ENCODE peak calls at places on chromosomes 16 and 17, in eight cellular contexts. K is GM12878, Y is HCT116, V is suprapubic skin, J is stomach, Z is transverse colon, Q is SK-N-SH, B is Panc1. F is an unnamed sample.
A peak's percentile ranks its signal among the peaks of the same experiment; 100 is the strongest.

GRCh38 chr17:59572301-59572924 is 7.0 kb downstream of the DHX40 start:
- DNase-seq in V (no peak), Q (no peak), Z (no peak), Y (no peak), K (no peak), J (no peak), B (no peak), F (no peak)

GRCh38 chr17:29084476-29085148 is 41.7 kb downstream of the PIPOX start:
- DNase-seq in Q (peak; percentile 90), Y (no peak), V (no peak), Z (peak; percentile 19), B (no peak), K (no peak), J (peak; percentile 40), F (peak; percentile 38)

GRCh38 chr17:72199256-72199655 is 78.4 kb downstream of the SOX9 start:
- DNase-seq in K (no peak), Z (no peak), J (no peak), Y (no peak), V (no peak), Q (no peak), B (no peak), F (no peak)

GRCh38 chr17:11935734-11936406 is 61.4 kb downstream of the ZNF18 start:
- DNase-seq in Q (peak; percentile 57), B (peak; percentile 30), V (no peak), J (no peak), Y (peak; percentile 43), K (no peak), Z (peak; percentile 67), F (peak; percentile 80)

GRCh38 chr16:22092143-22092933 is at the start of gene VWA3A:
- DNase-seq in B (no peak), Y (no peak), Z (no peak), K (no peak), Q (no peak), V (no peak), J (no peak), F (peak; percentile 80)

GRCh38 chr17:63932008-63932561 is at the start of gene CD79B:
- DNase-seq in K (no peak), B (no peak), J (no peak), Z (peak; percentile 60), Y (no peak), V (no peak), Q (peak; percentile 28), F (no peak)

GRCh38 chr17:41466988-41467387 is at the start of gene KRT32:
- DNase-seq in Z (no peak), J (no peak), Y (no peak), V (no peak), K (no peak), Q (no peak), B (no peak), F (no peak)

GRCh38 chr17:50060951-50061712 is 5.2 kb downstream of the ITGA3 start:
- DNase-seq in Z (peak; percentile 73), Q (no peak), B (no peak), J (peak; percentile 76), K (no peak), Y (no peak), V (no peak), F (no peak)

GRCh38 chr16:70610273-70611223 is 35.8 kb upstream of the IL34 start:
- DNase-seq in B (no peak), Q (no peak), J (no peak), V (no peak), Y (no peak), Z (peak; percentile 43), K (no peak), F (no peak)

GRCh38 chr16:61128545-61129323 is 907.5 kb downstream of the CDH8 start:
- DNase-seq in Y (no peak), J (no peak), K (no peak), B (no peak), Z (no peak), Q (peak; percentile 3), V (no peak), F (peak; percentile 61)

GRCh38 chr17:78718575-78719209 is 63.4 kb downstream of the CYTH1 start:
- DNase-seq in Y (no peak), Q (no peak), B (no peak), Z (no peak), J (no peak), K (no peak), V (no peak), F (no peak)

GRCh38 chr17:78715876-78716275 is 66.2 kb downstream of the CYTH1 start:
- DNase-seq in Z (no peak), V (no peak), J (no peak), Y (no peak), Q (no peak), B (no peak), K (no peak), F (no peak)

GRCh38 chr17:78716292-78716691 is 65.8 kb downstream of the CYTH1 start:
- DNase-seq in B (no peak), V (no peak), K (no peak), Z (no peak), J (no peak), Y (no peak), Q (peak; percentile 47), F (no peak)

GRCh38 chr17:78716814-78717393 is 65.2 kb downstream of the CYTH1 start:
- DNase-seq in Z (peak; percentile 81), Q (peak; percentile 82), Y (no peak), J (peak; percentile 87), K (no peak), B (no peak), V (peak; percentile 90), F (peak; percentile 36)

GRCh38 chr17:78717431-78717980 is 64.6 kb downstream of the CYTH1 start:
- DNase-seq in Z (peak; percentile 25), B (no peak), V (no peak), Q (peak; percentile 75), J (no peak), Y (no peak), K (no peak), F (peak; percentile 37)
- H3K4me3 ChIP-seq in Z (peak overlapping the region; percentile 35), B (peak overlapping the region; percentile 37), V (peak overlapping the region; percentile 48), Q (peak overlapping the region; percentile 58), J (peak overlapping the region; percentile 44), Y (no peak overlapping the region), K (peak overlapping the region; percentile 37), F (peak overlapping the region; percentile 20)

GRCh38 chr16:30951785-30952184 is 2.9 kb downstream of the ORAI3 start:
- DNase-seq in V (no peak), Q (no peak), K (no peak), Z (peak; percentile 54), J (peak; percentile 81), B (no peak), Y (no peak), F (no peak)
- TF ChIP-seq POLR2AphosphoS5 in V (no peak), Q (no peak), K (no peak), Z (no peak), J (no peak), B (no peak), Y (peak; percentile 9), F (no peak)

GRCh38 chr17:74137416-74137815 is 66.1 kb upstream of the RPL38 start:
- DNase-seq in Q (no peak), B (no peak), V (no peak), Y (no peak), J (no peak), Z (no peak), K (no peak), F (no peak)

GRCh38 chr17:74132354-74132753 is 71.1 kb upstream of the RPL38 start:
- DNase-seq in Y (no peak), B (no peak), Q (no peak), Z (no peak), V (no peak), K (no peak), J (no peak), F (no peak)

GRCh38 chr17:74133726-74134125 is 69.8 kb upstream of the RPL38 start:
- DNase-seq in V (peak; percentile 21), Q (no peak), J (no peak), K (no peak), Y (no peak), Z (no peak), B (no peak), F (no peak)

GRCh38 chr17:74134991-74135390 is 68.5 kb upstream of the RPL38 start:
- DNase-seq in V (no peak), Z (no peak), Q (no peak), Y (no peak), B (no peak), J (no peak), K (no peak), F (no peak)

DNA sequence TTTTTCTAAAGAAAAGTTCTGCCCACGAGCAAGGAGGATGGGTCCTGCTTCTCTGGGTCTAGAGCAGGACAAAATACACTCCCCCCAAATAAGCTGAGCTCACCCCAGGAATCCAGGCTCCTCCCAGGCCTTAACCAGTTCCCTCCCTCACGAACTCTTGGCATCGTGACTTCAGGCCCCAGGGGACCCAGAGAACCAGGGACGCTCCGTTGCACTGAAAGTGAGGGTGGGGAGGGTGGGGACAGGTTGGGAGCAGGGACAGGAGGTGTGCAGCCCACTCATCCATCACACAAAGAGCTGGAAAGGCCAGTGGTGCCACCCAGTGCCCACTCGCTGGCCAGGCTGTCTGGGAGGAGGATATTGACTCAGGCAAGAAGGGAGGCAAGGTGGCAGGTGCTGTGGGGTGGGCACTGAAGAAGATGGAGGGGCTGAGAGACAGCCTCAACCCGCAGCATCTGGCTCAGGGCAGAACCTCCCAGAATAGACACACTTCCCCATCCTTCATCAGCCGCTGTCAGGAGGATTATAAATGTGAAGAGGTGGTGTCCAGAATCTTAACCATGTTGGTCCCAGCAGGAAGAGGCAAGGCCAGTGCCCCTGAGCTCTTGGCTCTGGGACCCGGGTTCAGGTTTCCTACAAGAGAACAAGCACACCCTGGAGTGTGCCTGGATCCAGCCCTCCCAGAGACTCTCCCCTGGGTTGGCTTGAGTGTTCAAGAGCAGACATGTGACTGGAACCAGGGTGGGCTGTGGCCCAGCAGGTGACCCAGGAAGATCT is 67.9 kb upstream of the RPL38 start:
- DNase-seq in Y (no peak), B (no peak), J (no peak), K (no peak), Q (no peak), Z (no peak), V (no peak), F (no peak)
- H3K4me3 ChIP-seq in Y (no peak overlapping the region), B (no peak overlapping the region), J (no peak overlapping the region), K (no peak overlapping the region), Q (no peak overlapping the region), Z (no peak overlapping the region), V (no peak overlapping the region), F (no peak overlapping the region)

GRCh38 chr17:8436169-8436932 is 667 bp downstream of the NDEL1 start:
- DNase-seq in B (no peak), Z (peak; percentile 75), J (peak; percentile 69), K (no peak), V (peak; percentile 90), Y (peak; percentile 19), Q (peak; percentile 74), F (peak; percentile 83)

GRCh38 chr17:8438441-8438840 is 2.8 kb downstream of the NDEL1 start:
- DNase-seq in J (no peak), B (no peak), Z (no peak), K (no peak), Q (no peak), V (no peak), Y (no peak), F (no peak)

GRCh38 chr17:8439681-8440080 is 4.0 kb downstream of the NDEL1 start:
- DNase-seq in Y (no peak), K (no peak), V (no peak), Q (no peak), Z (no peak), B (no peak), J (no peak), F (no peak)

GRCh38 chr17:8430966-8431365 is 4.7 kb upstream of the NDEL1 start:
- DNase-seq in Y (no peak), V (peak; percentile 85), B (no peak), Q (no peak), K (no peak), J (no peak), Z (no peak), F (no peak)

GRCh38 chr17:8435245-8436168 is at the start of gene NDEL1:
- DNase-seq in Y (peak; percentile 92), Q (peak; percentile 100), V (peak; percentile 100), B (peak; percentile 74), J (peak; percentile 99), K (peak; percentile 81), Z (peak; percentile 99), F (peak; percentile 99)
- TF ChIP-seq POLR2AphosphoS5 in Y (peak; percentile 98), Q (peak; percentile 99), V (peak; percentile 95), B (peak; percentile 92), J (peak; percentile 100), K (peak; percentile 90), Z (peak; percentile 100), F (peak; percentile 95)

F was measured in GM23338.